ENCODE peak calls at places on chromosomes 16 and 17, in six cellular contexts. A is Right ventricle myocardium superior; W is type B pancreatic cell; G is stimulated activated CD8-positive, alpha-beta memory T cell treated with anti-CD3 and anti-CD28 coated beads, Interleukin-12 subunit alpha, Interleukin-12 subunit beta, amount 100 ng/mL, for 4 hours; L is prostate gland; P is SHP77. N is an unnamed sample.

GRCh38 chr16:84599528-84600202 is 18.2 kb downstream of the COTL1 start:
- DNase-seq in P (no peak), G (peak), L (no peak), W (no peak), A (peak), N (peak)

GRCh38 chr16:23710504-23710903 is 2.5 kb downstream of the ERN2 start:
- DNase-seq in A (no peak), L (no peak), W (no peak), P (no peak), G (no peak), N (no peak)

GRCh38 chr16:84495506-84495905 is 9.0 kb downstream of the MEAK7 start:
- DNase-seq in L (no peak), P (no peak), G (no peak), A (no peak), W (no peak), N (no peak)

GRCh38 chr17:56577810-56578209 is 15.7 kb upstream of the NOG start:
- DNase-seq in P (no peak), G (no peak), L (no peak), W (no peak), A (peak), N (no peak)

GRCh38 chr17:66540131-66540781 is 237.8 kb downstream of the PRKCA start:
- DNase-seq in G (no peak), A (peak), P (no peak), L (no peak), W (no peak), N (peak)

GRCh38 chr17:45246861-45247428 is 14.9 kb downstream of the SPATA32 start:
- DNase-seq in G (no peak), P (peak), A (no peak), W (no peak), L (no peak), N (no peak)

GRCh38 chr16:19135201-19135838 is 21.6 kb downstream of the ITPRIPL2 start:
- DNase-seq in L (no peak), P (no peak), A (no peak), G (no peak), W (no peak), N (no peak)

GRCh38 chr17:79799174-79799537 is 2.3 kb upstream of the CBX8 start:
- DNase-seq in W (no peak), P (no peak), G (no peak), A (no peak), L (no peak), N (no peak)

GRCh38 chr16:54780266-54780665 is 150.4 kb upstream of the IRX5 start:
- DNase-seq in L (no peak), W (no peak), P (no peak), G (no peak), A (no peak), N (no peak)

GRCh38 chr17:4597975-4598374 is 13.6 kb downstream of the SMTNL2 start:
- DNase-seq in G (no peak), L (no peak), W (no peak), P (no peak), A (peak), N (no peak)

GRCh38 chr16:85715169-85716015 is 26.6 kb upstream of the GINS2 start:
- DNase-seq in G (no peak), L (peak), A (no peak), W (no peak), P (peak), N (no peak)

GRCh38 chr17:81395600-81396277 is 482 bp downstream of the BAHCC1 start:
- DNase-seq in G (no peak), L (no peak), P (no peak), W (no peak), A (no peak), N (no peak)

GRCh38 chr16:14020141-14020540 is 51.0 kb upstream of the MRTFB start:
- DNase-seq in L (no peak), P (peak), G (no peak), A (no peak), W (no peak), N (no peak)

N was measured in putamen.